ENCODE peak calls at places on chromosomes 6 and 20, in seven cellular contexts. A, S, Y, Z, X, L and P are unnamed samples. For H3K4me1, the result is how much of the 10 kb centered on the place peaks cover.

GRCh38 chr6:140051521-140052455 is 677.3 kb upstream of the CITED2 start:
- DNase-seq in X (no peak), L (no peak), Z (no peak), S (no peak), Y (peak), A (no peak), P (no peak)

GRCh38 chr6:89630488-89630887 is 8.1 kb downstream of the LYRM2 start:
- DNase-seq in Z (no peak), S (no peak), Y (no peak), L (no peak), X (no peak), A (no peak), P (no peak)

GRCh38 chr6:25485820-25486559 is 166.0 kb upstream of the SCGN start:
- DNase-seq in A (peak), Y (peak), Z (peak), S (no peak), L (no peak), X (no peak), P (no peak)

GRCh38 chr6:128339635-128340436 is 180.6 kb downstream of the PTPRK start:
- DNase-seq in Z (no peak), S (no peak), L (no peak), Y (no peak), X (no peak), A (no peak), P (no peak)

GRCh38 chr20:3863317-3863716 is 16.7 kb downstream of the MAVS start:
- DNase-seq in L (no peak), X (no peak), Z (no peak), S (no peak), Y (no peak), A (no peak), P (no peak)

GRCh38 chr6:31441368-31442267 is 38.2 kb downstream of the MICA start:
- DNase-seq in Z (peak), L (peak), A (peak), Y (peak), S (peak), X (no peak), P (peak)

GRCh38 chr20:3407426-3408250 is at the start of gene DNAAF9:
- DNase-seq in X (peak), S (peak), A (peak), Y (peak), Z (peak), L (peak), P (peak)

GRCh38 chr20:33992145-33992922 is 1.4 kb upstream of the RALY start:
- DNase-seq in X (no peak), S (no peak), Y (no peak), L (no peak), A (no peak), Z (no peak), P (no peak)

GRCh38 chr6:22888147-22888831 is 318.9 kb downstream of the HDGFL1 start:
- DNase-seq in A (no peak), L (no peak), Y (peak), S (no peak), X (no peak), Z (no peak), P (no peak)

GRCh38 chr6:112511441-112511840 is 164.3 kb downstream of the RFPL4B start:
- DNase-seq in Z (no peak), X (peak), A (no peak), S (no peak), L (no peak), Y (no peak), P (no peak)

GRCh38 chr6:62445521-62445920 is 159.5 kb upstream of the KHDRBS2 start:
- DNase-seq in Z (no peak), X (no peak), A (no peak), Y (no peak), S (no peak), L (no peak), P (no peak)

GRCh38 chr6:77650098-77650663 is 2.7 kb upstream of the MEI4 start:
- DNase-seq in A (no peak), Y (peak), Z (peak), X (no peak), S (no peak), L (peak), P (no peak)

GRCh38 chr6:5507056-5507722 is 245.9 kb downstream of the FARS2 start:
- DNase-seq in Y (no peak), S (no peak), Z (no peak), A (no peak), X (no peak), L (no peak), P (no peak)

GRCh38 chr6:45327956-45328522 is at the start of gene RUNX2:
- DNase-seq in L (no peak), S (no peak), X (no peak), A (no peak), Y (no peak), Z (no peak), P (no peak)

GRCh38 chr6:42021847-42022754 is 28.2 kb upstream of the TAF8 start:
- DNase-seq in L (no peak), X (no peak), A (no peak), S (no peak), Z (no peak), Y (no peak), P (no peak)

GRCh38 chr6:158500016-158500735 is 59.7 kb upstream of the TMEM181 start:
- DNase-seq in L (no peak), Y (no peak), S (no peak), X (no peak), Z (no peak), A (no peak), P (no peak)

GRCh38 chr6:124822118-124822746 is 140.0 kb upstream of the RNF217 start:
- DNase-seq in A (no peak), L (no peak), Z (no peak), Y (no peak), S (no peak), X (no peak), P (no peak)

GRCh38 chr6:15299430-15300131 is 53.7 kb downstream of the JARID2 start:
- DNase-seq in X (no peak), Y (no peak), S (no peak), Z (peak), A (peak), L (peak), P (no peak)
- TF ChIP-seq POLR2AphosphoS5 in X (no peak), Y (no peak), S (no peak), Z (no peak), A (no peak), L (no peak), P (no peak)

GRCh38 chr6:35562060-35562459 is 49.4 kb upstream of the TULP1 start:
- DNase-seq in Y (no peak), Z (no peak), X (no peak), S (no peak), L (no peak), A (no peak), P (no peak)
- H3K4me1 ChIP-seq in Y (under half), Z (under half), X (under half), S (under half), L (under half), A (under half), P (under half)

GRCh38 chr20:36891211-36891610 is 15.3 kb downstream of the TLDC2 start:
- DNase-seq in S (no peak), Y (no peak), X (no peak), Z (no peak), A (no peak), L (no peak), P (no peak)

GRCh38 chr20:36890586-36890985 is 14.6 kb downstream of the TLDC2 start:
- DNase-seq in X (no peak), Z (no peak), A (no peak), Y (no peak), S (peak), L (no peak), P (no peak)

GRCh38 chr20:36886859-36887778 is 11.2 kb downstream of the TLDC2 start:
- DNase-seq in Z (peak), Y (peak), L (peak), A (peak), X (peak), S (peak), P (peak)

GRCh38 chr20:36887779-36888133 is 11.8 kb downstream of the TLDC2 start:
- DNase-seq in Z (no peak), S (no peak), L (no peak), Y (no peak), A (no peak), X (no peak), P (no peak)

GRCh38 chr20:36888880-36889516 is 13.1 kb downstream of the TLDC2 start:
- DNase-seq in X (no peak), Y (no peak), L (no peak), Z (no peak), A (no peak), S (no peak), P (no peak)
- TF ChIP-seq POLR2AphosphoS5 in X (no peak), Y (no peak), L (no peak), Z (no peak), A (no peak), S (no peak), P (no peak)

GRCh38 chr20:48527771-48528170 is 300.0 kb downstream of the PREX1 start:
- DNase-seq in Z (no peak), L (no peak), Y (no peak), X (no peak), S (no peak), A (no peak), P (no peak)
- H3K4me1 ChIP-seq in Z (under half), L (under half), Y (under half), X (under half), S (under half), A (under half), P (under half)

GRCh38 chr20:62924567-62925419 is 1.5 kb downstream of the DIDO1 start:
- DNase-seq in Y (peak), X (no peak), L (peak), S (peak), Z (no peak), A (no peak), P (no peak)
- TF ChIP-seq POLR2AphosphoS5 in Y (no peak), X (no peak), L (no peak), S (peak), Z (no peak), A (no peak), P (peak)

DNA sequence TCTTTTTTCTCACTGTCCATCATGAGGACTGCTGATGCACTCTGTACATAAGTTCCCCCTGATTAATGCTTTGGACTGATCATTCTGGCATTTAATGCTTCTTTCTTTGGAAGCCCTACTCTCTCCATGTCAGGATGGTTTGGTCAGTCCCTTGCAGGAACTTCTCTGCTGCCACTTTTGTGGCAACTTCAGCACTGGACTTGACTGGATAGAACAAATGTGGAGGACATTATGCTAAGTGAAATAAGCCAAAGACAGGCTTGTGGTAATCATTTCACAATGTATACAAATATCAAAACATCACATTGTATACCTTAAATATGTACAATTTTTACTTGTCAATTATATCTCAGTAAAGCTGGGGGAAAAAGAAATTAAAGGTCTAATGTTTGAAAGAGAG is 12.2 kb upstream of the BRPF3 start:
- DNase-seq in S (no peak), X (no peak), A (no peak), L (no peak), Z (no peak), Y (no peak), P (no peak)
- H3K4me1 ChIP-seq in S (under half), X (under half), A (under half), L (under half), Z (under half), Y (under half), P (under half)

GRCh38 chr20:35731469-35731788 is 10.6 kb downstream of the RBM39 start:
- DNase-seq in S (no peak), L (no peak), Y (no peak), Z (no peak), X (no peak), A (no peak), P (no peak)
- TF ChIP-seq POLR2AphosphoS5 in S (no peak), L (no peak), Y (no peak), Z (no peak), X (no peak), A (no peak), P (no peak)